ENCODE peak calls at places on chromosomes 5 and 9, in four cellular contexts. P, Q, N and V are unnamed samples.

GRCh38 chr5:151691706-151692105 is 5.0 kb upstream of the SPARC start:
- DNase-seq in P (no peak), Q (no peak), N (no peak), V (no peak)

GRCh38 chr9:101311759-101312420 is 72.9 kb downstream of the BAAT start:
- DNase-seq in P (no peak), Q (peak), N (peak), V (no peak)

GRCh38 chr5:78803386-78803785 is 154.8 kb upstream of the LHFPL2 start:
- DNase-seq in P (peak), Q (no peak), N (no peak), V (peak)

GRCh38 chr9:7237473-7238243 is 479.9 kb downstream of the KDM4C start:
- DNase-seq in P (no peak), Q (no peak), N (no peak), V (no peak)

GRCh38 chr5:18068851-18069250 is 434.6 kb downstream of the TAF11L14 start:
- DNase-seq in P (no peak), Q (no peak), N (no peak), V (no peak)

GRCh38 chr5:173736374-173736773 is 119.9 kb upstream of the BOD1 start:
- DNase-seq in P (no peak), Q (no peak), N (no peak), V (no peak)

GRCh38 chr9:124698265-124698664 is 72.8 kb downstream of the NR6A1 start:
- DNase-seq in P (no peak), Q (no peak), N (no peak), V (no peak)

GRCh38 chr9:131382850-131383729 is 10.8 kb upstream of the PRRC2B start:
- DNase-seq in P (peak), Q (no peak), N (no peak), V (peak)

GRCh38 chr5:170760126-170760525 is 23.4 kb upstream of the GABRP start:
- DNase-seq in P (no peak), Q (no peak), N (no peak), V (no peak)

GRCh38 chr5:58201922-58202648 is 257.8 kb downstream of the PLK2 start:
- DNase-seq in P (no peak), Q (no peak), N (no peak), V (no peak)

GRCh38 chr5:149237662-149238061 is 34.0 kb upstream of the AFAP1L1 start:
- DNase-seq in P (no peak), Q (no peak), N (no peak), V (no peak)

GRCh38 chr5:83035373-83036170 is 41.6 kb downstream of the TMEM167A start:
- DNase-seq in P (no peak), Q (no peak), N (no peak), V (peak)

GRCh38 chr9:82882744-82883143 is 180.2 kb downstream of the RASEF start:
- DNase-seq in P (no peak), Q (no peak), N (no peak), V (no peak)

GRCh38 chr9:86413966-86414880 is 60.0 kb upstream of the TUT7 start:
- DNase-seq in P (no peak), Q (no peak), N (peak), V (no peak)

GRCh38 chr5:178350361-178351220 is 118.0 kb upstream of the PHYKPL start:
- DNase-seq in P (no peak), Q (no peak), N (no peak), V (no peak)

GRCh38 chr9:129995409-129996160 is 47.4 kb downstream of the FNBP1 start:
- DNase-seq in P (no peak), Q (no peak), N (peak), V (no peak)

GRCh38 chr9:38026021-38026809 is 42.8 kb downstream of the SHB start:
- DNase-seq in P (no peak), Q (no peak), N (no peak), V (peak)

GRCh38 chr5:82664711-82665110 is 386.6 kb upstream of the RPS23 start:
- DNase-seq in P (no peak), Q (no peak), N (no peak), V (no peak)

GRCh38 chr9:110114086-110114887 is 93.7 kb downstream of the C9orf152 start:
- DNase-seq in P (no peak), Q (no peak), N (no peak), V (no peak)

GRCh38 chr9:38019731-38020130 is 49.3 kb downstream of the SHB start:
- DNase-seq in P (no peak), Q (no peak), N (no peak), V (no peak)

GRCh38 chr9:111752455-111752854 is 42.3 kb downstream of the SHOC1 start:
- DNase-seq in P (no peak), Q (no peak), N (no peak), V (no peak)

GRCh38 chr5:85703296-85703695 is 914.4 kb upstream of the COX7C start:
- DNase-seq in P (no peak), Q (no peak), N (no peak), V (no peak)

GRCh38 chr5:92580814-92581213 is 1000.2 kb downstream of the NR2F1-AS1 start:
- DNase-seq in P (no peak), Q (no peak), N (no peak), V (no peak)

GRCh38 chr5:103109277-103109676 is 10.7 kb downstream of the GIN1 start:
- DNase-seq in P (no peak), Q (no peak), N (no peak), V (no peak)

GRCh38 chr9:132773093-132773492 is 102.8 kb downstream of the GTF3C4 start:
- DNase-seq in P (peak), Q (no peak), N (no peak), V (no peak)

GRCh38 chr5:95806687-95807086 is 15.8 kb downstream of the GLRX start:
- DNase-seq in P (peak), Q (no peak), N (no peak), V (no peak)

GRCh38 chr5:149771216-149771973 is 41.3 kb downstream of the PPARGC1B start:
- DNase-seq in P (no peak), Q (no peak), N (no peak), V (no peak)

GRCh38 chr9:6944093-6944551 is 186.3 kb downstream of the KDM4C start:
- DNase-seq in P (no peak), Q (no peak), N (no peak), V (no peak)

GRCh38 chr5:65742565-65743231 is 20.7 kb downstream of the NLN start:
- DNase-seq in P (no peak), Q (peak), N (peak), V (no peak)

GRCh38 chr9:91951944-91952520 is 2.0 kb upstream of the ROR2 start:
- DNase-seq in P (no peak), Q (no peak), N (no peak), V (no peak)

GRCh38 chr5:95923918-95924559 is 37.6 kb downstream of the ELL2 start:
- DNase-seq in P (no peak), Q (no peak), N (no peak), V (no peak)

GRCh38 chr9:37602817-37603216 is 10.4 kb upstream of the TOMM5 start:
- DNase-seq in P (no peak), Q (no peak), N (no peak), V (no peak)

GRCh38 chr5:160020969-160021368 is 12.0 kb downstream of the TTC1 start:
- DNase-seq in P (no peak), Q (no peak), N (peak), V (no peak)

GRCh38 chr9:131608469-131609115 is 63.3 kb downstream of the PRRT1B start:
- DNase-seq in P (peak), Q (peak), N (no peak), V (peak)

GRCh38 chr5:162067651-162068411 is at the start of gene GABRG2:
- DNase-seq in P (no peak), Q (no peak), N (no peak), V (no peak)
- H3K4me3 ChIP-seq in P (no peak), Q (no peak), N (no peak), V (no peak)

GRCh38 chr9:28688172-28688571 is 1114.9 kb upstream of the C9orf72 start:
- DNase-seq in P (no peak), Q (no peak), N (no peak), V (no peak)

GRCh38 chr9:28696960-28697359 is 1123.7 kb upstream of the C9orf72 start:
- DNase-seq in P (no peak), Q (no peak), N (no peak), V (no peak)

GRCh38 chr9:28692012-28692411 is 1118.7 kb upstream of the C9orf72 start:
- DNase-seq in P (no peak), Q (no peak), N (no peak), V (no peak)
- H3K4me3 ChIP-seq in P (no peak), Q (no peak), N (no peak), V (no peak)

DNA sequence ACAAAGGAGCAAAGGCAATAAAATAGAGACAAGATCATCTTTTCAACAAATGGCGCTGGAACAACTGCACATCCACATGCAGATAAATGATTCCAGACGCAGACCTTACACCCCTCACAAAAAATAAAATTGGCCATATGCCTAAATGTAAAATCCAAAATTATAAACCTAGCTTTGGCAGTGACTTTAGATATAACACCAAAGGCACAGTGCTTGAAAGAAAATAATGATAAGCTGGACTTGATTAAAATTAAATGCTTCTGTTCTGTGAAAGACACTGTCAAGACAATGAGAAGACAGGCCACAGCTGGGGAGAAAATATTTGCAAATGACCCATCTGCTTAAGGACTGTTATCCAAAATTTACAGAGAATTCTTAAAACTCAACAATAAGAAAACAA is 10.0 kb downstream of the WNK2 start:
- DNase-seq in P (no peak), Q (no peak), N (no peak), V (no peak)
- H3K4me3 ChIP-seq in P (no peak), Q (no peak), N (no peak), V (no peak)

DNA sequence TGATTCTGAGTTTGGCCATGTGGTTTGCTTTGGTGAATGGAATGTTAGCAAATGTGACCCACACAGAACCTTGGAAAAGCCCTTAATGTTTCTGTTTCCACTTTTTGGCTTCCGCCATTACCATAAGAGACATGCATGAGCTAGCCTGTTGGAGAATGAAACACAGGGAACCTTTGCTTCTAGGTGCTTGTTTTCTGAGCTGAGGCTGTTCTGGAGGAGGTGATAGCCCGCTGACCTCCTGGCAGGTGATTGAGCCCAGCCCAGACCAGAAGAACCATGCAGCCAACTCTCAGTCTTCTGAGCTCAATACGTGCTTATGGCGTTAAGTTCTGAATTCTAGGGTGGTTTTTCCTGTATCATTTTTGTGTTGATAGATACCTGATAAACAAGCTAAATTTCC is 148.6 kb upstream of the KLF9 start:
- DNase-seq in P (no peak), Q (no peak), N (no peak), V (no peak)
- H3K4me3 ChIP-seq in P (no peak), Q (no peak), N (peak), V (no peak)

DNA sequence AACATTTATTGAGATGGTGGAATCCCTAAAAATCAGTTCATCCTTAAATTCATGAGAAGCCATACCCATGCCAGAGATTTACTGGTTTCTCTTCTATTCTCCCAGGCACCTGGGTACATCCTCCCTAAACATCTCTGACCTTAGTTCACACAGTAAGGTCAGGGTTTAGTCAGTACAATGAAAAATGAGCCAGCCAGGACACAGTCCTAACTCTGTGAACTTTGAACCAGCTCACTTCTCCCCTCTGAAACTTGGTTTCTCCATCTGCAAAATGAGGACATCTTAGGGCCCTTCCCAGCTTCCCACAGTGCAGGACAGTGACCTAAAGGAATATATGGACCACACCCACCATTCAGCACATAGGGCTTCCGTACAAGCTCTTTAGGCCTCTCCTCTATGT is 1.9 kb downstream of the NOP16 start:
- DNase-seq in P (no peak), Q (no peak), N (no peak), V (no peak)
- H3K4me3 ChIP-seq in P (no peak), Q (peak), N (no peak), V (no peak)

DNA sequence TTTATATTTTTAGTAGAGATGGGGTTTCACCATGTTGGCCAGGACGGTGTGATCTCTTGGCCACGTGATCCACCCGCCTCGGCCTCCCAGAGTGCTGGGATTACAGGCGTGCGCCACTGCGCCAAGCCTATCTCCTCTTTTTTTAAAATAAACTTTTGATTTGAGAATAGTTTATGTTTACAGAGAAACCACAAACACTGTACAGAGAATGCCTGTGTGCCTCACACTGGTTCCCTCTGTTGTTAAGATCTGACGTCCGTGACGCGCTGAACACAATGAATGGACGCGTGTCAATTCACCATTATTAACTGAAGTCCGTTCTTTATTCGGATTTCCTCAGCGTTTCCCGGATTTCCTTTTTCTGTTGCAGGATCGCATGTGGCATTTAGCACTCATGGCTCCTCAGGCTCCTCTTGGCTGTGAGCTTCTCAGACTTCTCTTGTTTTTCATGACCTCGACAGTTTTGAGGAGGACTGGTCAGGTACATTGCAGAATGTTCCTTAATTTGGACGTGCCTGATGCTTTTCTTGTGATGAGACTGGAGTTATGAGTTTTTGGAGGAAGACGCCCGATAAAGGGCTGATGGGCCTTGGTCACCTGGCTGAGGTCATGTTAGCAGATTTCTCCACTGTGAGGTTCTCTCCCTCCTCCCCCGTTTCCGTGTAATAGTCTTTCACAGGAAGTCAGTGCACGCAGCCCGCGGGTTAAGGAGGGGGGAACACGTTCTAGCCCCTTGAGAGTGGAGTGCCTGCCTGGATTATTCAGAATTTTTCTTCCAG is 69.6 kb downstream of the ANKRD33B start:
- DNase-seq in P (no peak), Q (no peak), N (peak), V (no peak)
- H3K4me3 ChIP-seq in P (no peak), Q (no peak), N (peak), V (no peak)

DNA sequence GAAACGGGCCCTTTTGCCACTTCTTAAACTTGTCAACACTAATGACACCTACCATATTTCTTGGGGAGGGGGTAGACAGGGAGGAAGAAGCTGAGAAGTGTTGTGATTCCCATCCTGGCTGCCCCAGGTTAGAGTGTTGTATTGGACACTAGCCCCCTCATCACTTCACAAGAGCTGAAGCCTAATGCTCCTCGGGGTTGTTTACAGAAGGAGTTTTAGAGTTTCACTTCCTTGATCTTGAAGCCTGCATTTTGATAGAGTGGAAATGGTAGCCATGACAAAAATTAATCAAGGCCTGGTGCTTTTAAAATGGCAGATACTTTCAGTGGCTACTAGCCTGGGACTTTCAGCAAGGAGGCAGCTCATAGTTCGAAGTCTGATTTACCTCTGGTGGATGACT is 11.0 kb upstream of the FAM120AOS start:
- DNase-seq in P (no peak), Q (no peak), N (peak), V (no peak)
- H3K4me3 ChIP-seq in P (no peak), Q (no peak), N (peak), V (no peak)

GRCh38 chr5:56451742-56452141 is 218.6 kb upstream of the ANKRD55 start:
- DNase-seq in P (no peak), Q (no peak), N (no peak), V (no peak)
- H3K4me3 ChIP-seq in P (no peak), Q (no peak), N (no peak), V (no peak)

DNA sequence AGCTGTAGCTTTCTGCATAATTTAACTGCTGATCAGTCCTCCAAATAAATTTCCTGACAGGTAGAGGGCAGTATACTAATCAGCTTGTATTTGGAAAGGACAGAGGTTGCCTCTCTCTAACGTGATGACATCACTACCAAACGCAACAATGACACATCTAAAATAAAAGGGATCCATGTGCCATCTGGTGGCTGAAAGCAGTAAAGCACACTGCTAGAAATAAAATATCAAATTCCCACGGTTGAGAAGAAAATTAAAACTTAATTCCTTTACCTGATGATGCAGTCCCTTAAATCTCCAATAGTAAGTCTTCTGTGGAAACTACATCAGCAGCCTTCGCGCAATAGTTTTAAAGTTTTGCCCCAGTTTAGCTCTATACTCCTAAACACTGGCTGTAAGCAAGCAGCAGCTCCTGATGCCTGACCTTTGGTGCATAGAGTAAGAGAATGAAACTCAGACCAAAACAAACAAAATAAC is 54.5 kb downstream of the DIAPH1 start:
- DNase-seq in P (peak), Q (peak), N (peak), V (peak)
- H3K4me3 ChIP-seq in P (no peak), Q (no peak), N (peak), V (no peak)

GRCh38 chr5:119338326-119338957 is 17.4 kb upstream of the TNFAIP8 start:
- DNase-seq in P (no peak), Q (no peak), N (peak), V (no peak)

GRCh38 chr5:119339344-119339743 is 16.5 kb upstream of the TNFAIP8 start:
- DNase-seq in P (no peak), Q (no peak), N (no peak), V (no peak)

GRCh38 chr5:119340597-119341218 is 15.1 kb upstream of the TNFAIP8 start:
- DNase-seq in P (no peak), Q (no peak), N (peak), V (no peak)

GRCh38 chr5:119341452-119342349 is 14.1 kb upstream of the TNFAIP8 start:
- DNase-seq in P (no peak), Q (no peak), N (peak), V (no peak)

GRCh38 chr5:119339965-119340364 is 15.9 kb upstream of the TNFAIP8 start:
- DNase-seq in P (no peak), Q (no peak), N (peak), V (no peak)
- H3K4me3 ChIP-seq in P (no peak), Q (no peak), N (peak), V (no peak)